ENCODE peak calls at places on chromosomes 12 and 14, in four cellular contexts. X is HCT116, M is astrocyte, L is GM23248. I is an unnamed sample. For H3K27me3, the result is how much of the 10 kb centered on the place peaks cover.

GRCh38 chr12:119681139-119681538 is 13.2 kb downstream of the PRKAB1 start:
- DNase-seq in M (no peak), L (no peak), X (no peak), I (no peak)

GRCh38 chr12:63294327-63294632 is 143.3 kb upstream of the AVPR1A start:
- DNase-seq in X (peak), M (peak), L (peak), I (peak)

GRCh38 chr12:56687225-56688128 is 607 bp downstream of the PTGES3 start:
- DNase-seq in M (peak), X (no peak), L (peak), I (peak)

GRCh38 chr14:64823305-64823985 is 56.3 kb downstream of the SPTB start:
- DNase-seq in L (peak), M (peak), X (peak), I (peak)

GRCh38 chr14:96805906-96806305 is 8.7 kb downstream of the VRK1 start:
- DNase-seq in X (no peak), L (no peak), M (no peak), I (peak)

GRCh38 chr14:104870368-104871144 is 5.5 kb downstream of the CEP170B start:
- DNase-seq in M (no peak), X (no peak), L (peak), I (peak)

GRCh38 chr12:68831272-68831671 is 23.3 kb downstream of the MDM2 start:
- DNase-seq in X (no peak), M (no peak), L (no peak), I (no peak)

GRCh38 chr12:31118831-31119530 is 45.3 kb downstream of the DDX11 start:
- DNase-seq in M (no peak), L (no peak), X (peak), I (no peak)

GRCh38 chr14:32244404-32244803 is 41.3 kb upstream of the RNU6-8 start:
- DNase-seq in M (no peak), X (no peak), L (peak), I (peak)

GRCh38 chr14:94054401-94054800 is 26.6 kb downstream of the DDX24 start:
- DNase-seq in M (no peak), X (no peak), L (no peak), I (no peak)

GRCh38 chr12:104350211-104350908 is 46.8 kb downstream of the EID3 start:
- DNase-seq in X (no peak), M (no peak), L (no peak), I (no peak)

GRCh38 chr12:24911284-24911791 is 37.6 kb downstream of the BCAT1 start:
- DNase-seq in L (peak), X (no peak), M (peak), I (no peak)

GRCh38 chr12:115572440-115572839 is 705.1 kb downstream of the MED13L start:
- DNase-seq in X (no peak), M (no peak), L (peak), I (no peak)

GRCh38 chr12:6899837-6900519 is 4.6 kb upstream of the LRRC23 start:
- DNase-seq in X (no peak), L (peak), M (peak), I (no peak)

GRCh38 chr12:25583545-25583944 is 30.5 kb upstream of the LMNTD1 start:
- DNase-seq in M (peak), X (peak), L (no peak), I (peak)

GRCh38 chr12:91043408-91043807 is 14.4 kb downstream of the KERA start:
- DNase-seq in X (no peak), M (no peak), L (no peak), I (no peak)

GRCh38 chr14:79629891-79630560 is 581.3 kb downstream of the DIO2 start:
- DNase-seq in X (no peak), L (no peak), M (no peak), I (no peak)

GRCh38 chr14:74135386-74135785 is 50.6 kb downstream of the LIN52 start:
- DNase-seq in M (peak), L (peak), X (no peak), I (no peak)

GRCh38 chr12:46830731-46831334 is 5.0 kb upstream of the SLC38A4 start:
- DNase-seq in L (peak), X (no peak), M (no peak), I (no peak)

GRCh38 chr12:58917699-58918334 is 2.5 kb downstream of the LRIG3 start:
- DNase-seq in X (no peak), M (no peak), L (peak), I (peak)

GRCh38 chr14:53153702-53154112 is 584 bp upstream of the DDHD1 start:
- DNase-seq in L (no peak), M (no peak), X (no peak), I (no peak)

GRCh38 chr12:122614839-122615238 is 87.8 kb downstream of the KNTC1 start:
- DNase-seq in L (peak), M (no peak), X (no peak), I (no peak)

GRCh38 chr14:94284221-94284620 is 8.8 kb downstream of the SERPINA10 start:
- DNase-seq in X (no peak), L (no peak), M (peak), I (no peak)

GRCh38 chr14:51674294-51675002 is 22.7 kb downstream of the FRMD6 start:
- DNase-seq in X (peak), M (peak), L (peak), I (peak)

GRCh38 chr12:12954878-12955625 is 3.1 kb upstream of the GPRC5D start:
- DNase-seq in X (no peak), L (no peak), M (no peak), I (no peak)

GRCh38 chr12:12952036-12952435 is at the start of gene GPRC5D:
- DNase-seq in X (no peak), L (no peak), M (no peak), I (no peak)

GRCh38 chr12:12954361-12954760 is 2.4 kb upstream of the GPRC5D start:
- DNase-seq in M (peak), L (peak), X (no peak), I (no peak)

GRCh38 chr12:12947902-12948301 is 4.1 kb downstream of the GPRC5D start:
- DNase-seq in M (no peak), L (peak), X (no peak), I (no peak)

DNA sequence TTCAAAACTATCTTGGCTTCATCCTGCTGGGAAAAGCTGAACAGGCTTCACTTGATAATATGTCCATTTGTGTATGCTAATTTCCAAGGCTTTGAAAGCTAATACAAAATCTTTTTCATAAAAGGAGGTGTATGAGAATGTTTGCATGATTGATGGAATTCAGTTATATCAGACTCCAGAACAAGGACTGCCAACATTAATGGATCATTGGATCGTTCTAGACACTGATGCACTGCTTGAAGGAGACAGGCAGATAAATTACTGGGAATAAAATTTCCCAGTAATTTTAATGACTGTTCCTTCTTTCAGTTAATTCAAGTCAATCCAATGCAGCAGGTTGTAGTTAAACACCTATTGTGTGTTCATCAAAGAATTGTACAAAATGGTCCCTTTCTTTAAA is 466 bp downstream of the GPRC5D start:
- DNase-seq in X (no peak), M (no peak), L (no peak), I (no peak)
- H3K4me3 ChIP-seq in X (no peak), M (no peak), L (no peak), I (no peak)

GRCh38 chr14:90088160-90088559 is 26.4 kb downstream of the KCNK13 start:
- DNase-seq in L (no peak), X (no peak), M (no peak), I (no peak)

GRCh38 chr14:90091393-90091792 is 29.6 kb downstream of the KCNK13 start:
- DNase-seq in X (no peak), M (peak), L (peak), I (peak)

GRCh38 chr14:90093942-90094595 is 32.3 kb downstream of the KCNK13 start:
- DNase-seq in X (no peak), M (peak), L (peak), I (peak)
- H3K27me3 ChIP-seq in X (under half), M (under half), L (under half), I (under half)

GRCh38 chr14:21084396-21084795 is 14.1 kb downstream of the ZNF219 start:
- DNase-seq in X (no peak), L (no peak), M (no peak), I (no peak)

GRCh38 chr14:21078287-21078686 is 8.2 kb downstream of the ARHGEF40 start:
- DNase-seq in L (no peak), M (no peak), X (no peak), I (no peak)

GRCh38 chr14:21078726-21079125 is 8.6 kb downstream of the ARHGEF40 start:
- DNase-seq in X (no peak), L (no peak), M (no peak), I (no peak)

GRCh38 chr14:21083565-21084325 is 13.6 kb downstream of the ARHGEF40 start:
- DNase-seq in M (no peak), X (no peak), L (no peak), I (no peak)

DNA sequence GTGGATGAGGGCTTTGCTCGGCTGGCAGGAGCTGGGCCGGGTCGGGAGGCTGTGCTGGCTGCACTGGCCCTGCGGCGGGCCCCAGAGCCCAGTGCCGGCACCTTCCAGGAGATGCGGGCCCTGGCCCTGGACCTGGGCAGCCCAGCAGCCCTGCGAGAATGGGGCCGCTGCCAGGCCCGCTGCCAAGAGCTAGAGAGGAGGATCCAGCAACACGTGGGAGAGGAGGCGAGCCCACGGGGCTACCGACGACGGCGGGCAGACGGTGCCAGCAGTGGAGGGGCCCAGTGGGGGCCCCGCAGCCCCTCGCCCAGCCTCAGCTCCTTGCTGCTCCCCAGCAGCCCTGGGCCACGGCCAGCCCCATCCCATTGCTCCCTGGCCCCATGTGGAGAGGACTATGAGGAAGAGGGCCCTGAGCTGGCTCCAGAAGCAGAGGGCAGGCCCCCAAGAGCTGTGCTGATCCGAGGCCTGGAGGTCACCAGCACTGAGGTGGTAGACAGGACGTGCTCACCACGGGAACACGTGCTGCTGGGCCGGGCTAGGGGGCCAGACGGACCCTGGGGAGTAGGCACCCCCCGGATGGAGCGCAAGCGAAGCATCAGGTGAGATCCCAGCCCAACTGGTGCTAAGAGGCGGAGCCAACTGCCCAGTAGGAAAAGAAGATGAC is 11.5 kb downstream of the ARHGEF40 start:
- DNase-seq in M (no peak), L (no peak), X (no peak), I (no peak)
- H3K9ac ChIP-seq in M (no peak), L (no peak), X (no peak), I (no peak)

DNA sequence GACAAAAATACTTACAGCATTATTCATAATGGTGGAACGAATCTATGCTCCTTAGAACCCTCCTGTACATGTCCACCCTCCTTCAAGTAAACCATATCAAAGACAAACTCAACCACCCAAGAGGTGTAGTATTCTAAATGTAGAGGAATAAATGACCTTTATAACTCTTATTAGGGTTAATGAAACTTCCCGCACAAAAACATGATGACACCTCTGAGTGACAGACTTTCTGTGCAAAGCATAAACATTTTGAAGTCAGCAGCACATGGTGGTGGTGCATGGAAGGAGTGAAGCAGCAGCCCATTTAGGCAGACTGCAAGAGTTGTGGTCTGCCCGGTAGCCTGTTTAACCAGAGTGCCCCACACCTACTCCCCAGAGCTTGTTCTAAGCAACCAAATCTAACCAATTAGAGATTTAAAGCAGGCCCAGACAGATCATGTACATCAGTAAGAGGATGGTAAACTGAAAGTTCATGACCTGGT is 615 bp upstream of the ASB8 start:
- DNase-seq in L (no peak), X (no peak), M (no peak), I (no peak)
- H3K4me3 ChIP-seq in L (peak), X (peak), M (peak), I (peak)

DNA sequence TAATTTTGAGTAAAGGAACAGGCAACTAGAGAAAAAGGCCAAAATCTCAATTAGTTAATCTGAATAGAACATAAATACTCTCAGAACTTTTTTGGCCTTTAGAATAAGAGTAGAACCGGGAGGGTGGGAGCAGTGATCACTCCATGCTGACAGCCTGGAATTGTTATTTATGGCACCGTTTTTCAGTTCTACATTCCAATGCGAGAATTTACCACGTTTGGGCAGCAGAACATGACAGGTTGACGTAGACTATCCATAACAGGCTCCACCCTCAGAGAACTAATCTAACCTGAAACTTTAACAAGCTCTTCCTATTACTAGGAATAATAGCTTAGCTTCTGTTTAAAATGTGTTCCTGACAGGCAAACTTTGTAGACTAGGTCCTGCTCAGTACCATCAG is 379.1 kb downstream of the SEC23A start:
- DNase-seq in L (no peak), M (peak), X (no peak), I (no peak)
- H3K27me3 ChIP-seq in L (under half), M (under half), X (under half), I (under half)

I was measured in PC-3.